ENCODE peak calls at places on chromosomes 11 and 22, in seven cellular contexts. D is Peyer's patch, A is heart left ventricle, V is uterus, I is spleen, Q is right lobe of liver, X is GM12878. Z is an unnamed sample.

GRCh38 chr11:46529086-46529905 is 64.5 kb downstream of the AMBRA1 start:
- DNase-seq in Q (peak; percentile 64), V (peak; percentile 30), X (no peak), D (peak; percentile 55), I (peak; percentile 88), A (peak; percentile 70), Z (peak; percentile 82)

GRCh38 chr11:117818036-117818858 is 6.3 kb downstream of the FXYD2 start:
- DNase-seq in A (no peak), D (no peak), V (no peak), Q (no peak), I (no peak), X (no peak), Z (no peak)

GRCh38 chr22:35746946-35747703 is 29.5 kb downstream of the APOL5 start:
- DNase-seq in V (no peak), A (no peak), X (no peak), Q (no peak), I (no peak), D (no peak), Z (no peak)

GRCh38 chr22:48960981-48961655 is 866.6 kb downstream of the BRD1 start:
- DNase-seq in Q (peak; percentile 13), I (peak; percentile 27), V (peak; percentile 5), D (peak; percentile 15), A (no peak), X (no peak), Z (peak; percentile 7)

GRCh38 chr22:30254307-30254706 is 7.7 kb upstream of the LIF start:
- DNase-seq in Q (no peak), A (no peak), D (no peak), X (no peak), I (no peak), V (no peak), Z (no peak)

GRCh38 chr11:59158206-59159068 is 13.5 kb upstream of the DTX4 start:
- DNase-seq in I (no peak), V (peak; percentile 37), X (no peak), D (no peak), Q (peak; percentile 60), A (no peak), Z (peak; percentile 66)

GRCh38 chr11:14642873-14643696 is 519 bp upstream of the PDE3B start:
- DNase-seq in I (peak; percentile 76), A (no peak), Q (no peak), X (no peak), D (no peak), V (no peak), Z (no peak)

GRCh38 chr11:69352181-69352580 is 58.2 kb downstream of the MYEOV start:
- DNase-seq in X (no peak), D (no peak), I (no peak), Q (no peak), A (no peak), V (no peak), Z (no peak)

GRCh38 chr11:131839326-131839725 is 468.9 kb downstream of the NTM start:
- DNase-seq in V (no peak), X (no peak), A (no peak), D (no peak), I (no peak), Q (no peak), Z (no peak)

GRCh38 chr22:40928657-40929056 is 22.5 kb upstream of the RBX1 start:
- DNase-seq in Q (no peak), I (no peak), D (no peak), X (no peak), A (no peak), V (no peak), Z (no peak)

GRCh38 chr11:132147464-132147863 is 777.0 kb downstream of the NTM start:
- DNase-seq in I (no peak), A (no peak), Q (no peak), X (no peak), V (no peak), D (no peak), Z (no peak)

GRCh38 chr11:35305670-35306382 is 113.5 kb downstream of the SLC1A2 start:
- DNase-seq in A (no peak), V (no peak), X (no peak), I (no peak), Q (no peak), D (no peak), Z (no peak)

GRCh38 chr22:31945478-31945815 is 1.1 kb downstream of the YWHAH start:
- DNase-seq in X (no peak), Q (no peak), I (no peak), A (no peak), D (no peak), V (no peak), Z (no peak)

GRCh38 chr11:111137846-111138245 is 107.7 kb upstream of the POU2AF2 start:
- DNase-seq in A (no peak), X (no peak), V (no peak), Q (no peak), D (no peak), I (no peak), Z (no peak)

GRCh38 chr11:33617672-33618362 is 82.8 kb downstream of the C11orf91 start:
- DNase-seq in X (no peak), Q (no peak), A (no peak), V (no peak), D (no peak), I (no peak), Z (no peak)

GRCh38 chr11:69398529-69399492 is 82.7 kb upstream of the LINC01488 start:
- DNase-seq in I (peak; percentile 57), V (no peak), Q (no peak), D (peak; percentile 23), A (no peak), X (no peak), Z (no peak)

GRCh38 chr11:41978951-41979350 is 519.5 kb upstream of the LRRC4C start:
- DNase-seq in D (no peak), I (no peak), A (no peak), X (no peak), Q (no peak), V (no peak), Z (no peak)

GRCh38 chr22:37454857-37455686 is 27.8 kb upstream of the ELFN2 start:
- DNase-seq in D (no peak), Q (no peak), V (no peak), I (no peak), A (no peak), X (no peak), Z (no peak)

GRCh38 chr11:130159657-130160459 is at the start of gene ST14:
- DNase-seq in D (peak; percentile 92), A (no peak), Q (no peak), V (no peak), I (peak; percentile 90), X (no peak), Z (no peak)

GRCh38 chr11:10322830-10323792 is 18.2 kb downstream of the ADM start:
- DNase-seq in Q (peak; percentile 65), V (peak; percentile 56), X (no peak), A (no peak), D (peak; percentile 57), I (no peak), Z (peak; percentile 86)

GRCh38 chr11:116613201-116613910 is 159.4 kb downstream of the BUD13 start:
- DNase-seq in Q (peak; percentile 19), V (no peak), I (no peak), X (no peak), D (no peak), A (no peak), Z (no peak)

GRCh38 chr22:39610246-39610645 is 39.7 kb downstream of the CACNA1I start:
- DNase-seq in X (no peak), V (no peak), Q (no peak), I (no peak), A (peak; percentile 10), D (no peak), Z (no peak)

GRCh38 chr11:77039491-77040400 is 5.5 kb downstream of the B3GNT6 start:
- DNase-seq in D (peak; percentile 79), I (no peak), Q (no peak), X (no peak), V (no peak), A (no peak), Z (peak; percentile 60)

GRCh38 chr11:61369372-61370348 is 7.5 kb downstream of the TMEM138 start:
- DNase-seq in X (peak; percentile 77), V (peak; percentile 83), Q (peak; percentile 91), D (no peak), I (no peak), A (peak; percentile 71), Z (no peak)
- H3K4me3 ChIP-seq in X (no peak overlapping the region), V (no peak overlapping the region), Q (no peak overlapping the region), D (no peak overlapping the region), I (no peak overlapping the region), A (no peak overlapping the region), Z (no peak overlapping the region)

DNA sequence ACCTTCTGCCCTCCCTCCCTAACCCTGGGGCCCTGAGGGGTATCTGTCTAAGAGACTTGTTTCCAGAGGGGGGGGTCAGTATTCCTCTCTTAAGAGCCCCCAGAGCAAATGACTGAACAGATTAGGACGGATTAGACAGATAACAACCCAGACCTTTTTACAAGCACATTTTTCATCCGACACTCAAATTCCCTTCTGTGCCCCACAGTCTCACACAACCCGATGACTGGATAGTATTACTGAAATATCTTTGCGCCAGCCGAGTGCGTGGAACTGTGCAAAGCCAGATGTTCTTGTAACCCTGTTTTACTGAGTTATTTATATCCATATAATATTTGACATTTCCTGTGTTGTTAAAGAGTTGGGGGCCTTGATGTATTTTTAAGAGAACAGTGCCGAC is 30.9 kb upstream of the FLI1 start:
- DNase-seq in A (no peak), D (no peak), V (no peak), I (no peak), X (no peak), Q (no peak), Z (no peak)
- H3K27me3 ChIP-seq in A (peaks cover 10% of the 10 kb centered on the region), D (no peaks in the 10 kb centered on the region), V (no peaks in the 10 kb centered on the region), I (no peaks in the 10 kb centered on the region), X (no peaks in the 10 kb centered on the region), Q (no peaks in the 10 kb centered on the region), Z (peaks cover 11% of the 10 kb centered on the region)

DNA sequence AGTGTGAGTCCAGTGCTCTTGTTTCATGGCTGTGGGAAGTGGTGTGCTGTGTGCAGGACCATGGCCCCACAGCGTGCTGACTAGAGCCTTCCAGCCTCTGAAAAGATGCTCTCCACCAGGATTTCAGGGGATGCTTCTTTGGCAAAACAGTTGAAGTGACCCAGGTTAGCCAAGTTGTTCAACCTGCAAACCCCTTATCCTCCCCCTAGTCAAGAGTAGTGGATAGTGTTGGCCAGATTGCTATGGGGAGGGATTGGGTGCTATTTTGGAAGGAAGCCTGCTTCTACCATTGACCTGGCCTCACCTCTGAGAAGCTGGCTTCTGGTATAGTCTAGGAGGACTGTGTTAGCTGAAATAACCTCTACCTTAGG is 1.7 kb downstream of the MICAL2 start:
- DNase-seq in D (no peak), X (no peak), Q (no peak), V (no peak), I (no peak), A (no peak), Z (no peak)
- TF ChIP-seq POLR2A in D (no peak), X (no peak), Q (no peak), V (no peak), I (no peak), A (no peak), Z (no peak)

DNA sequence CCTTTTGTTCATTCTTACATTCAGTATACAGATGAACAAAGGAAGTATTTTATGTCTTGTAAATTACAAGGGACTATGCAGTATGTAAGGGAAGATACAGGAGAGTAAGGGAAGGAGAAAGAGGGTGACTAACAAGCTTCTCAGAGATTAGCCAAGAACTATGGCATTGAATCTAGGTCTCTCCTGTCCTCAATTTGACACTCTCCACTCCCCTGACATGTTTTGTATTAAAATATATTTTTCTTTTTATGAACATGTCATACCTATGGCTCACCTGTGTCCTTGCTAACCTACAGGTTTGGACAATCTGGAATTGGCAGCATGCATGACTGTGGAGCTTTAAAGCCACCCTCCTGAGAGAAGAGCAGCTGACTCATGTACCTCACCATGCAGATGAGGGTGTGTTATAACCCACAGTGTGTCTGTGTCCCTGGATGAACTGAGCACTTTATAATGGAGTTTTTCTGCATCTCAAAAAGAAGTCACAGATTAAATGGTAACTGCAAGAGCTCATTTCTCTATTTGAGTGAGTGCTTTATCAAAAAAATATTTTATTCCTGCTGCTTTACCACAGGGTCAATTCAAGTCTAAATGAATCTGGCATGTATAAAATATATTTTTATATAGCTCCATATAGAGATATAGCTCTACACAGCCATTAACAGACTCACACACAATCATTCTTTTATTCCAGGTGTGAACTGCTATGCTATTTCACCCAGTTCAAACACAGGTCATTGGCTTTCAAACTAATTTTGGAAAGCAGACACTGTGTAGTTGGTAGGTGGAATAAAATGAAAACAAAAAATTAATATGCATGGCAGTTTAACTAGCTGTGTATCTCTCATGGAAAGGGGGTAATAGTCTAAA is 63.3 kb downstream of the MAML2 start:
- DNase-seq in A (no peak), I (no peak), Q (no peak), X (no peak), V (no peak), D (no peak), Z (no peak)
- H3K4me3 ChIP-seq in A (no peak overlapping the region), I (no peak overlapping the region), Q (no peak overlapping the region), X (no peak overlapping the region), V (no peak overlapping the region), D (no peak overlapping the region), Z (no peak overlapping the region)